ENCODE peak calls at places on chromosome 13, in five cellular contexts. S, L, P, Z and Q are unnamed samples.

GRCh38 chr13:112124100-112124499 is 57.2 kb downstream of the SOX1 start:
- DNase-seq in S (no peak), L (no peak), P (no peak), Z (no peak), Q (no peak)

GRCh38 chr13:33740134-33740538 is 77.8 kb upstream of the RFC3 start:
- DNase-seq in S (no peak), L (no peak), P (no peak), Z (no peak), Q (no peak)

GRCh38 chr13:110113284-110113764 is 193.6 kb downstream of the COL4A1 start:
- DNase-seq in S (no peak), L (no peak), P (no peak), Z (no peak), Q (no peak)

GRCh38 chr13:111519041-111519440 is 198.6 kb downstream of the TEX29 start:
- DNase-seq in S (no peak), L (no peak), P (no peak), Z (no peak), Q (no peak)

GRCh38 chr13:29702912-29703351 is 107.4 kb upstream of the SLC7A1 start:
- DNase-seq in S (no peak), L (no peak), P (no peak), Z (no peak), Q (no peak)

GRCh38 chr13:54232700-54233099 is 1204.1 kb downstream of the OLFM4 start:
- DNase-seq in S (no peak), L (no peak), P (no peak), Z (no peak), Q (no peak)

GRCh38 chr13:48728226-48728625 is 74.5 kb downstream of the CYSLTR2 start:
- DNase-seq in S (no peak), L (no peak), P (no peak), Z (no peak), Q (no peak)

GRCh38 chr13:41827507-41828213 is 133.2 kb downstream of the VWA8 start:
- DNase-seq in S (no peak), L (no peak), P (no peak), Z (no peak), Q (no peak)

GRCh38 chr13:46575843-46576242 is 22.9 kb downstream of the LRCH1 start:
- DNase-seq in S (no peak), L (no peak), P (no peak), Z (no peak), Q (no peak)

GRCh38 chr13:31437975-31438374 is 238.2 kb downstream of the B3GLCT start:
- DNase-seq in S (no peak), L (no peak), P (no peak), Z (no peak), Q (no peak)

GRCh38 chr13:74093691-74094090 is 40.5 kb downstream of the KLF12 start:
- DNase-seq in S (no peak), L (no peak), P (no peak), Z (no peak), Q (no peak)

GRCh38 chr13:33292712-33293111 is 7.2 kb upstream of the STARD13 start:
- DNase-seq in S (no peak), L (no peak), P (no peak), Z (no peak), Q (no peak)

GRCh38 chr13:68110178-68110768 is 880.1 kb upstream of the PCDH9 start:
- DNase-seq in S (no peak), L (no peak), P (no peak), Z (no peak), Q (no peak)

GRCh38 chr13:25571237-25571636 is 199.5 kb downstream of the ATP8A2 start:
- DNase-seq in S (no peak), L (no peak), P (no peak), Z (no peak), Q (no peak)

GRCh38 chr13:31328549-31329229 is 128.9 kb downstream of the B3GLCT start:
- DNase-seq in S (no peak), L (no peak), P (no peak), Z (no peak), Q (no peak)

GRCh38 chr13:93004919-93005318 is 221.7 kb upstream of the GPC6 start:
- DNase-seq in S (no peak), L (no peak), P (no peak), Z (peak; percentile 25), Q (no peak)

GRCh38 chr13:107531180-107531579 is 684.2 kb downstream of the LIG4 start:
- DNase-seq in S (no peak), L (no peak), P (no peak), Z (no peak), Q (no peak)

GRCh38 chr13:79807554-79807953 is 326.6 kb downstream of the NDFIP2 start:
- DNase-seq in S (no peak), L (no peak), P (no peak), Z (no peak), Q (no peak)

GRCh38 chr13:104872153-104872552 is 1663.3 kb downstream of the EFNB2 start:
- DNase-seq in S (no peak), L (no peak), P (no peak), Z (no peak), Q (no peak)

GRCh38 chr13:93116809-93117208 is 109.8 kb upstream of the GPC6 start:
- DNase-seq in S (no peak), L (no peak), P (no peak), Z (peak; percentile 4), Q (no peak)

DNA sequence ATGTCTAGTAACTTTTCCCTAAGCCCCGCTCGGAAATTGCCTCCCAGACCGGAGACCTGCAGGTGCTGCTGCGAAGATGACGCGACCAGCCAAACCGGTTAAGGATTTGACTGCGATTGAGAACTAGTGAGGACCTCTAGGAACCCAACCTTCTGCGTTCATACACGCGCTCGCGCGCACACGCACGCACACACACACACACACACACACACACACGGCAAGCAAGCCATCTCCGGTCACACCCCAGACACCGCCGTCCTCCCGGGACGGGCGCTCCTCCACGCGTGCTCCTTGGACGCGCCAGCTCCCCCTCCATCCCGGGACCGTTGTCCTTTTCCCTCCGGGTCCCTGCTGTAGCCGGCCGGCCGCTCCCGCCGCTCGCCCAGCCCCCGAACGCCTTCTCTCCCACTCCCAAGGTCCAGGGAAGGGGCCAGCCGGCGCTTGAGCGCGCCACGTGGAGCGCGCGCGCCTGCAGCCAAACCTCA is 1.2 kb downstream of the TBC1D4 start:
- DNase-seq in S (peak; percentile 61), L (peak; percentile 12), P (peak; percentile 15), Z (peak; percentile 53), Q (no peak)
- TF ChIP-seq POLR2A in S (no peak), L (peak; percentile 44), P (no peak), Z (peak; percentile 58), Q (peak; percentile 67)

GRCh38 chr13:106100261-106100919 is 435.1 kb downstream of the EFNB2 start:
- DNase-seq in S (peak; percentile 72), L (no peak), P (no peak), Z (no peak), Q (no peak)

GRCh38 chr13:106098778-106099177 is 436.7 kb downstream of the EFNB2 start:
- DNase-seq in S (no peak), L (no peak), P (no peak), Z (no peak), Q (no peak)

GRCh38 chr13:106102776-106103175 is 432.7 kb downstream of the EFNB2 start:
- DNase-seq in S (no peak), L (no peak), P (no peak), Z (no peak), Q (no peak)

GRCh38 chr13:106099765-106100164 is 435.7 kb downstream of the EFNB2 start:
- DNase-seq in S (no peak), L (no peak), P (no peak), Z (no peak), Q (no peak)

DNA sequence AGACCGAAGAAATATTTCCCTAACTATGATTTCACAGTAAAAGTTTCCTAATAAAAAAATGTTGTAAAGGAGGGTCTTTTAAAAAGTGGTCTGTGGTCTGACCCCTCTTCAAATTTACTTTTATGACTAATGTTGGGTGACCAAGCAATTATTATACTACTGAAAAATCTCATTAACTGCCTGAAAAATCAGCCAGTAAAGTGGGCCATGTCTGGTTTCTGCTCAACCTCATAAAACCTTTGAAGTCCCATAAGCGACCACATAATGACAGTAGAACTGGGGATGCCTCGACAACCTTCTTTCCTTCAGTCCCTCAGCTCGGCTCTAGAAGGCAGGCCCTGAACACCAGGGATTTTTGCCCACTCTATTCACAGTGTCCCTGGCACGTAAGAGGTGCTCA is 434.3 kb downstream of the EFNB2 start:
- DNase-seq in S (no peak), L (no peak), P (no peak), Z (no peak), Q (no peak)
- TF ChIP-seq TAF1 in S (no peak), L (no peak), P (no peak), Z (no peak), Q (no peak)

GRCh38 chr13:60267498-60268202 is 103.9 kb upstream of the DIAPH3 start:
- DNase-seq in S (peak; percentile 55), L (no peak), P (peak; percentile 23), Z (no peak), Q (no peak)
- TF ChIP-seq POLR2AphosphoS5 in S (no peak), L (no peak), P (no peak), Z (no peak), Q (no peak)

GRCh38 chr13:75460644-75461043 is 21.3 kb downstream of the TBC1D4 start:
- DNase-seq in S (no peak), L (no peak), P (no peak), Z (no peak), Q (no peak)

GRCh38 chr13:75455962-75456361 is 26.0 kb downstream of the TBC1D4 start:
- DNase-seq in S (no peak), L (no peak), P (no peak), Z (no peak), Q (no peak)

GRCh38 chr13:75461314-75461713 is 20.7 kb downstream of the TBC1D4 start:
- DNase-seq in S (no peak), L (no peak), P (no peak), Z (no peak), Q (no peak)

GRCh38 chr13:75454497-75454896 is 27.5 kb downstream of the TBC1D4 start:
- DNase-seq in S (no peak), L (no peak), P (no peak), Z (no peak), Q (no peak)

GRCh38 chr13:75458696-75459422 is 23.1 kb downstream of the TBC1D4 start:
- DNase-seq in S (no peak), L (peak; percentile 25), P (no peak), Z (peak; percentile 97), Q (peak; percentile 27)
- TF ChIP-seq POLR2A in S (no peak), L (no peak), P (no peak), Z (peak; percentile 62), Q (no peak)

GRCh38 chr13:22665531-22665930 is 515.2 kb upstream of the SGCG start:
- DNase-seq in S (no peak), L (no peak), P (no peak), Z (no peak), Q (no peak)
- TF ChIP-seq TAF1 in S (no peak), L (no peak), P (no peak), Z (no peak), Q (no peak)

GRCh38 chr13:114025432-114026127 is 51.7 kb upstream of the C13orf46 start:
- DNase-seq in S (no peak), L (no peak), P (peak; percentile 12), Z (no peak), Q (no peak)
- TF ChIP-seq POLR2AphosphoS5 in S (no peak), L (no peak), P (no peak), Z (no peak), Q (no peak)